ENCODE peak calls at places on chromosome 1, in nine cellular contexts. One of them, this sample, is unnamed.

GRCh38 chr1:67646145-67647035 is 38.6 kb upstream of the GADD45A start:
- DNase-seq in brain microvascular endothelial cell: peak
- DNase-seq in left ventricle myocardium inferior: peak
- DNase-seq in cardiac muscle cell: peak
- DNase-seq in AG10803: peak
- DNase-seq in AG09309: peak
- DNase-seq in IMR-90: peak
- DNase-seq in lower lobe of right lung: no peak
- DNase-seq in CD8-positive, alpha-beta T cell: no peak
- DNase-seq in this sample: peak

GRCh38 chr1:166974647-166975345 is 544 bp downstream of the ILDR2 start:
- DNase-seq in brain microvascular endothelial cell: no peak
- DNase-seq in left ventricle myocardium inferior: no peak
- DNase-seq in cardiac muscle cell: no peak
- DNase-seq in AG10803: no peak
- DNase-seq in AG09309: no peak
- DNase-seq in IMR-90: no peak
- DNase-seq in lower lobe of right lung: no peak
- DNase-seq in CD8-positive, alpha-beta T cell: no peak
- DNase-seq in this sample: no peak

GRCh38 chr1:110210604-110211502 is 739 bp downstream of the KCNC4 start:
- DNase-seq in brain microvascular endothelial cell: no peak
- DNase-seq in left ventricle myocardium inferior: peak
- DNase-seq in cardiac muscle cell: peak
- DNase-seq in AG10803: peak
- DNase-seq in AG09309: no peak
- DNase-seq in IMR-90: no peak
- DNase-seq in lower lobe of right lung: peak
- DNase-seq in CD8-positive, alpha-beta T cell: peak
- DNase-seq in this sample: no peak

GRCh38 chr1:50700226-50701020 is 259.6 kb downstream of the FAF1 start:
- DNase-seq in brain microvascular endothelial cell: no peak
- DNase-seq in left ventricle myocardium inferior: no peak
- DNase-seq in cardiac muscle cell: peak
- DNase-seq in AG10803: no peak
- DNase-seq in AG09309: no peak
- DNase-seq in IMR-90: no peak
- DNase-seq in lower lobe of right lung: no peak
- DNase-seq in CD8-positive, alpha-beta T cell: no peak
- DNase-seq in this sample: no peak

GRCh38 chr1:226181996-226182714 is 4.4 kb downstream of the ACBD3 start:
- DNase-seq in brain microvascular endothelial cell: peak
- DNase-seq in left ventricle myocardium inferior: peak
- DNase-seq in cardiac muscle cell: peak
- DNase-seq in AG10803: peak
- DNase-seq in AG09309: peak
- DNase-seq in IMR-90: peak
- DNase-seq in lower lobe of right lung: peak
- DNase-seq in CD8-positive, alpha-beta T cell: no peak
- DNase-seq in this sample: peak

GRCh38 chr1:65260851-65261473 is 48.4 kb upstream of the DNAJC6 start:
- DNase-seq in brain microvascular endothelial cell: peak
- DNase-seq in left ventricle myocardium inferior: no peak
- DNase-seq in cardiac muscle cell: no peak
- DNase-seq in AG10803: peak
- DNase-seq in AG09309: peak
- DNase-seq in IMR-90: peak
- DNase-seq in lower lobe of right lung: no peak
- DNase-seq in CD8-positive, alpha-beta T cell: no peak
- DNase-seq in this sample: peak

GRCh38 chr1:74375376-74375775 is 137.0 kb downstream of the LRRC53 start:
- DNase-seq in brain microvascular endothelial cell: no peak
- DNase-seq in left ventricle myocardium inferior: no peak
- DNase-seq in cardiac muscle cell: no peak
- DNase-seq in AG10803: no peak
- DNase-seq in AG09309: no peak
- DNase-seq in IMR-90: peak
- DNase-seq in lower lobe of right lung: no peak
- DNase-seq in CD8-positive, alpha-beta T cell: no peak
- DNase-seq in this sample: peak

GRCh38 chr1:7298749-7299151 is 472.3 kb upstream of the VAMP3 start:
- DNase-seq in brain microvascular endothelial cell: peak
- DNase-seq in left ventricle myocardium inferior: no peak
- DNase-seq in cardiac muscle cell: no peak
- DNase-seq in AG10803: peak
- DNase-seq in AG09309: no peak
- DNase-seq in IMR-90: peak
- DNase-seq in lower lobe of right lung: no peak
- DNase-seq in CD8-positive, alpha-beta T cell: no peak
- DNase-seq in this sample: peak

GRCh38 chr1:201275266-201275666 is 8.0 kb upstream of the PKP1 start:
- DNase-seq in brain microvascular endothelial cell: peak
- DNase-seq in left ventricle myocardium inferior: peak
- DNase-seq in cardiac muscle cell: no peak
- DNase-seq in AG10803: peak
- DNase-seq in AG09309: peak
- DNase-seq in IMR-90: peak
- DNase-seq in lower lobe of right lung: no peak
- DNase-seq in CD8-positive, alpha-beta T cell: no peak
- DNase-seq in this sample: peak

GRCh38 chr1:225973158-225973557 is 26.0 kb downstream of the SDE2 start:
- DNase-seq in brain microvascular endothelial cell: no peak
- DNase-seq in left ventricle myocardium inferior: no peak
- DNase-seq in cardiac muscle cell: no peak
- DNase-seq in AG10803: no peak
- DNase-seq in AG09309: no peak
- DNase-seq in IMR-90: no peak
- DNase-seq in lower lobe of right lung: no peak
- DNase-seq in CD8-positive, alpha-beta T cell: no peak
- DNase-seq in this sample: no peak

GRCh38 chr1:92481598-92482403 is 4.9 kb downstream of the GFI1 start:
- DNase-seq in brain microvascular endothelial cell: no peak
- DNase-seq in left ventricle myocardium inferior: no peak
- DNase-seq in cardiac muscle cell: peak
- DNase-seq in AG10803: no peak
- DNase-seq in AG09309: no peak
- DNase-seq in IMR-90: no peak
- DNase-seq in lower lobe of right lung: peak
- DNase-seq in CD8-positive, alpha-beta T cell: no peak
- DNase-seq in this sample: no peak

GRCh38 chr1:154990276-154990675 is 3.1 kb upstream of the LENEP start:
- DNase-seq in brain microvascular endothelial cell: no peak
- DNase-seq in left ventricle myocardium inferior: no peak
- DNase-seq in cardiac muscle cell: no peak
- DNase-seq in AG10803: no peak
- DNase-seq in AG09309: no peak
- DNase-seq in IMR-90: no peak
- DNase-seq in lower lobe of right lung: peak
- DNase-seq in CD8-positive, alpha-beta T cell: no peak
- DNase-seq in this sample: no peak

GRCh38 chr1:114072246-114072645 is 81.4 kb downstream of the SYT6 start:
- DNase-seq in brain microvascular endothelial cell: no peak
- DNase-seq in left ventricle myocardium inferior: no peak
- DNase-seq in cardiac muscle cell: no peak
- DNase-seq in AG10803: no peak
- DNase-seq in AG09309: no peak
- DNase-seq in IMR-90: no peak
- DNase-seq in lower lobe of right lung: no peak
- DNase-seq in CD8-positive, alpha-beta T cell: no peak
- DNase-seq in this sample: no peak
- H3K4me3 ChIP-seq in brain microvascular endothelial cell: no peak
- H3K4me3 ChIP-seq in left ventricle myocardium inferior: no peak
- H3K4me3 ChIP-seq in cardiac muscle cell: no peak
- H3K4me3 ChIP-seq in AG10803: no peak
- H3K4me3 ChIP-seq in AG09309: no peak
- H3K4me3 ChIP-seq in IMR-90: no peak
- H3K4me3 ChIP-seq in lower lobe of right lung: no peak
- H3K4me3 ChIP-seq in CD8-positive, alpha-beta T cell: no peak
- H3K4me3 ChIP-seq in this sample: no peak

GRCh38 chr1:9655836-9656235 is 4.3 kb downstream of the PIK3CD start:
- DNase-seq in brain microvascular endothelial cell: no peak
- DNase-seq in left ventricle myocardium inferior: no peak
- DNase-seq in cardiac muscle cell: no peak
- DNase-seq in AG10803: no peak
- DNase-seq in AG09309: no peak
- DNase-seq in IMR-90: no peak
- DNase-seq in lower lobe of right lung: no peak
- DNase-seq in CD8-positive, alpha-beta T cell: no peak
- DNase-seq in this sample: no peak

GRCh38 chr1:9655127-9655723 is 3.7 kb downstream of the PIK3CD start:
- DNase-seq in brain microvascular endothelial cell: no peak
- DNase-seq in left ventricle myocardium inferior: no peak
- DNase-seq in cardiac muscle cell: no peak
- DNase-seq in AG10803: no peak
- DNase-seq in AG09309: no peak
- DNase-seq in IMR-90: no peak
- DNase-seq in lower lobe of right lung: no peak
- DNase-seq in CD8-positive, alpha-beta T cell: peak
- DNase-seq in this sample: no peak

GRCh38 chr1:9653195-9653782 is 1.8 kb downstream of the PIK3CD start:
- DNase-seq in brain microvascular endothelial cell: no peak
- DNase-seq in left ventricle myocardium inferior: no peak
- DNase-seq in cardiac muscle cell: peak
- DNase-seq in AG10803: no peak
- DNase-seq in AG09309: no peak
- DNase-seq in IMR-90: no peak
- DNase-seq in lower lobe of right lung: no peak
- DNase-seq in CD8-positive, alpha-beta T cell: no peak
- DNase-seq in this sample: no peak

GRCh38 chr1:9652379-9653194 is 1.1 kb downstream of the PIK3CD start:
- DNase-seq in brain microvascular endothelial cell: peak
- DNase-seq in left ventricle myocardium inferior: peak
- DNase-seq in cardiac muscle cell: no peak
- DNase-seq in AG10803: no peak
- DNase-seq in AG09309: no peak
- DNase-seq in IMR-90: peak
- DNase-seq in lower lobe of right lung: peak
- DNase-seq in CD8-positive, alpha-beta T cell: peak
- DNase-seq in this sample: no peak

DNA sequence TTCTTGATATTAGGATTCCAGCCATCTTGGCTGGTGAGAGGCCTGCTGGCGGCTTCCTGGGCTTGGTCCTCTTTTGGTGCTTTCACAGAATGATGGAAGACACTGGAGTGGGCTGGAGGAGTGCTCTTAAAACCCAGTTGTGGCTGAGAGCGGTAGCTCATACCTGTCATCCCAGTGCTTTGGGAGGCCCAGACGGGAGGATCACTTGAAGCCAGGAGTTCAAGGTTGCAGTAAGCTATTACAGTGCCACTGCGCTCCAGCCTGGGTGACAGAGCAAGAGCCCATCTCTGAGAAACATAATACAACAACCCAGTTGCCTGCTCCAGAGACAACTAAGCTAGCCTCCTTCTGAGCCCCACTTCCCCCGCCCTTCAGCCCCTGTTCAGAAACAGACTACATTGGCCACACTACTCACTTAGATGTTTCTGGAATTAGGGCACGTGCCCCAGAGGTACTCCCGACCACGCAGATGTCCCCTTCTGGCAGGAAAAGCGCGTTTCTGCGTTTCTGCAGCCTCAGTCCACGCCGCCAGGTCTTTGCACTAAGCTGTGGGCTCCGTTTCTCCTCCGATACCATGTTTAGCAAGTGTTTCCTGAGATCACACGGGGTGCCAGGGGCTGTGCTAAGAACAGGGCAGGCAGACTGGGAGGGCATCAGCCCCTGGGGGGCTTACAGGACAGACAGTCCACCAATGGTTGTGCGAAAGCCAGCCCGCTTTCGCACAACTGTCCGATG is 2.4 kb downstream of the PIK3CD start:
- DNase-seq in brain microvascular endothelial cell: no peak
- DNase-seq in left ventricle myocardium inferior: no peak
- DNase-seq in cardiac muscle cell: no peak
- DNase-seq in AG10803: no peak
- DNase-seq in AG09309: no peak
- DNase-seq in IMR-90: no peak
- DNase-seq in lower lobe of right lung: no peak
- DNase-seq in CD8-positive, alpha-beta T cell: no peak
- DNase-seq in this sample: no peak
- TF ChIP-seq CTCF in brain microvascular endothelial cell: no peak
- TF ChIP-seq CTCF in left ventricle myocardium inferior: no peak
- TF ChIP-seq CTCF in cardiac muscle cell: no peak
- TF ChIP-seq CTCF in AG10803: no peak
- TF ChIP-seq CTCF in AG09309: no peak
- TF ChIP-seq CTCF in IMR-90: no peak
- TF ChIP-seq CTCF in lower lobe of right lung: no peak
- TF ChIP-seq CTCF in CD8-positive, alpha-beta T cell: no peak
- TF ChIP-seq CTCF in this sample: no peak

GRCh38 chr1:9129391-9130041 is 614 bp upstream of the GPR157 start:
- DNase-seq in brain microvascular endothelial cell: no peak
- DNase-seq in left ventricle myocardium inferior: peak
- DNase-seq in cardiac muscle cell: peak
- DNase-seq in AG10803: peak
- DNase-seq in AG09309: no peak
- DNase-seq in IMR-90: no peak
- DNase-seq in lower lobe of right lung: peak
- DNase-seq in CD8-positive, alpha-beta T cell: peak
- DNase-seq in this sample: peak
- H3K4me3 ChIP-seq in brain microvascular endothelial cell: peak
- H3K4me3 ChIP-seq in left ventricle myocardium inferior: peak
- H3K4me3 ChIP-seq in cardiac muscle cell: peak
- H3K4me3 ChIP-seq in AG10803: peak
- H3K4me3 ChIP-seq in AG09309: peak
- H3K4me3 ChIP-seq in IMR-90: peak
- H3K4me3 ChIP-seq in lower lobe of right lung: peak
- H3K4me3 ChIP-seq in CD8-positive, alpha-beta T cell: peak
- H3K4me3 ChIP-seq in this sample: peak

DNA sequence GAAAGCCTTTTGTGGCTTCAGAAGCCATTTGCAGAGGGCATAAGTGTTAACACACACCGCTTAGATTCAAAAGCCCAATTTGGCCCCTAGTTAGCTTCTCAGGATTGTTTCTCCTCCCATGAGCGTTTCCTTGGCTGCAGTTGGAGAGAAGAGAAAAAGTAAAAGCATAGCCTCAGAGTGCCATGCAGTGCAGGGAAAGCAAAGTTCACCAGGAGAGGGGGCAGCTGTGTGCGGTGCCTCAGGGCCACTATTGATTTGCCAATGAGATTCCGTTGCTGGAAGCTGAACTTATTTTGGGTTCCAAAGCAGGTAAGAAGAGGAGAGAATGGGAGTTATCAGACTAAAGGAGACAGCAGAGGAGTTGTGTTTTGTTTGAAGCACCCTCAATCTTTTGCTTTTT is 102.4 kb downstream of the SELENOF start:
- DNase-seq in brain microvascular endothelial cell: no peak
- DNase-seq in left ventricle myocardium inferior: no peak
- DNase-seq in cardiac muscle cell: no peak
- DNase-seq in AG10803: no peak
- DNase-seq in AG09309: no peak
- DNase-seq in IMR-90: no peak
- DNase-seq in lower lobe of right lung: no peak
- DNase-seq in CD8-positive, alpha-beta T cell: no peak
- DNase-seq in this sample: no peak
- TF ChIP-seq CTCF in brain microvascular endothelial cell: peak
- TF ChIP-seq CTCF in left ventricle myocardium inferior: no peak
- TF ChIP-seq CTCF in cardiac muscle cell: no peak
- TF ChIP-seq CTCF in AG10803: no peak
- TF ChIP-seq CTCF in AG09309: no peak
- TF ChIP-seq CTCF in IMR-90: no peak
- TF ChIP-seq CTCF in lower lobe of right lung: no peak
- TF ChIP-seq CTCF in CD8-positive, alpha-beta T cell: no peak
- TF ChIP-seq CTCF in this sample: peak

This sample was measured in fibroblast of mammary gland.